ENCODE peak calls at places on chromosomes 16 and 17, in five cellular contexts. One of them, this sample, is unnamed.

GRCh38 chr17:12765544-12765943 is 23.8 kb upstream of the ARHGAP44 start:
- DNase-seq in stimulated activated CD4-positive, alpha-beta T cell treated with anti-CD3 and anti-CD28 coated beads, Interleukin-4, amount 100 ng/mL, for 1 hour: no peak
- DNase-seq in cardiac septum: no peak
- DNase-seq in HT1080: peak; percentile 39
- DNase-seq in fibroblast of the conjunctiva: peak; percentile 57
- DNase-seq in this sample: no peak

GRCh38 chr16:84107921-84108320 is 8.8 kb downstream of the MBTPS1 start:
- DNase-seq in HT1080: no peak
- DNase-seq in stimulated activated CD4-positive, alpha-beta T cell treated with anti-CD3 and anti-CD28 coated beads, Interleukin-4, amount 100 ng/mL, for 1 hour: no peak
- DNase-seq in fibroblast of the conjunctiva: no peak
- DNase-seq in cardiac septum: no peak
- DNase-seq in this sample: no peak

GRCh38 chr17:6070280-6070894 is at the start of gene WSCD1:
- DNase-seq in HT1080: no peak
- DNase-seq in fibroblast of the conjunctiva: no peak
- DNase-seq in stimulated activated CD4-positive, alpha-beta T cell treated with anti-CD3 and anti-CD28 coated beads, Interleukin-4, amount 100 ng/mL, for 1 hour: peak; percentile 21
- DNase-seq in cardiac septum: no peak
- DNase-seq in this sample: no peak

GRCh38 chr16:87581867-87582220 is 20.5 kb upstream of the JPH3 start:
- DNase-seq in stimulated activated CD4-positive, alpha-beta T cell treated with anti-CD3 and anti-CD28 coated beads, Interleukin-4, amount 100 ng/mL, for 1 hour: no peak
- DNase-seq in cardiac septum: peak; percentile 84
- DNase-seq in fibroblast of the conjunctiva: peak; percentile 97
- DNase-seq in HT1080: peak; percentile 89
- DNase-seq in this sample: no peak

GRCh38 chr17:31788956-31789355 is 70.1 kb downstream of the COPRS start:
- DNase-seq in cardiac septum: no peak
- DNase-seq in fibroblast of the conjunctiva: no peak
- DNase-seq in stimulated activated CD4-positive, alpha-beta T cell treated with anti-CD3 and anti-CD28 coated beads, Interleukin-4, amount 100 ng/mL, for 1 hour: no peak
- DNase-seq in HT1080: no peak
- DNase-seq in this sample: no peak

GRCh38 chr17:80827646-80828643 is 163.7 kb upstream of the CHMP6 start:
- DNase-seq in stimulated activated CD4-positive, alpha-beta T cell treated with anti-CD3 and anti-CD28 coated beads, Interleukin-4, amount 100 ng/mL, for 1 hour: peak; percentile 0
- DNase-seq in HT1080: no peak
- DNase-seq in cardiac septum: no peak
- DNase-seq in fibroblast of the conjunctiva: no peak
- DNase-seq in this sample: peak; percentile 62

GRCh38 chr16:61915569-61915968 is 120.7 kb downstream of the CDH8 start:
- DNase-seq in stimulated activated CD4-positive, alpha-beta T cell treated with anti-CD3 and anti-CD28 coated beads, Interleukin-4, amount 100 ng/mL, for 1 hour: no peak
- DNase-seq in cardiac septum: no peak
- DNase-seq in fibroblast of the conjunctiva: no peak
- DNase-seq in HT1080: no peak
- DNase-seq in this sample: no peak

GRCh38 chr16:68083861-68084503 is 1.2 kb upstream of the NFATC3 start:
- DNase-seq in HT1080: no peak
- DNase-seq in fibroblast of the conjunctiva: no peak
- DNase-seq in cardiac septum: no peak
- DNase-seq in stimulated activated CD4-positive, alpha-beta T cell treated with anti-CD3 and anti-CD28 coated beads, Interleukin-4, amount 100 ng/mL, for 1 hour: no peak
- DNase-seq in this sample: no peak

GRCh38 chr17:28416703-28417311 is 10.8 kb upstream of the SLC46A1 start:
- DNase-seq in fibroblast of the conjunctiva: peak; percentile 36
- DNase-seq in HT1080: peak; percentile 47
- DNase-seq in cardiac septum: no peak
- DNase-seq in stimulated activated CD4-positive, alpha-beta T cell treated with anti-CD3 and anti-CD28 coated beads, Interleukin-4, amount 100 ng/mL, for 1 hour: peak; percentile 50
- DNase-seq in this sample: no peak

GRCh38 chr17:77324227-77324626 is 183.5 kb downstream of the SEC14L1 start:
- DNase-seq in fibroblast of the conjunctiva: no peak
- DNase-seq in stimulated activated CD4-positive, alpha-beta T cell treated with anti-CD3 and anti-CD28 coated beads, Interleukin-4, amount 100 ng/mL, for 1 hour: no peak
- DNase-seq in cardiac septum: no peak
- DNase-seq in HT1080: no peak
- DNase-seq in this sample: peak; percentile 41

GRCh38 chr17:60091109-60091508 is 12.4 kb upstream of the HEATR6 start:
- DNase-seq in fibroblast of the conjunctiva: no peak
- DNase-seq in HT1080: peak; percentile 8
- DNase-seq in cardiac septum: no peak
- DNase-seq in stimulated activated CD4-positive, alpha-beta T cell treated with anti-CD3 and anti-CD28 coated beads, Interleukin-4, amount 100 ng/mL, for 1 hour: no peak
- DNase-seq in this sample: no peak

GRCh38 chr17:43334744-43335400 is 63.9 kb upstream of the ARL4D start:
- DNase-seq in cardiac septum: no peak
- DNase-seq in HT1080: no peak
- DNase-seq in stimulated activated CD4-positive, alpha-beta T cell treated with anti-CD3 and anti-CD28 coated beads, Interleukin-4, amount 100 ng/mL, for 1 hour: no peak
- DNase-seq in fibroblast of the conjunctiva: no peak
- DNase-seq in this sample: no peak

GRCh38 chr16:2846511-2847310 is 11.3 kb downstream of the PRSS22 start:
- DNase-seq in cardiac septum: no peak
- DNase-seq in fibroblast of the conjunctiva: no peak
- DNase-seq in stimulated activated CD4-positive, alpha-beta T cell treated with anti-CD3 and anti-CD28 coated beads, Interleukin-4, amount 100 ng/mL, for 1 hour: no peak
- DNase-seq in HT1080: peak; percentile 92
- DNase-seq in this sample: no peak

GRCh38 chr17:35605753-35606152 is 18.6 kb downstream of the AP2B1 start:
- DNase-seq in stimulated activated CD4-positive, alpha-beta T cell treated with anti-CD3 and anti-CD28 coated beads, Interleukin-4, amount 100 ng/mL, for 1 hour: no peak
- DNase-seq in cardiac septum: no peak
- DNase-seq in HT1080: no peak
- DNase-seq in fibroblast of the conjunctiva: peak; percentile 47
- DNase-seq in this sample: no peak

GRCh38 chr17:19244357-19244756 is 7.2 kb downstream of the EPN2 start:
- DNase-seq in cardiac septum: no peak
- DNase-seq in fibroblast of the conjunctiva: no peak
- DNase-seq in HT1080: no peak
- DNase-seq in stimulated activated CD4-positive, alpha-beta T cell treated with anti-CD3 and anti-CD28 coated beads, Interleukin-4, amount 100 ng/mL, for 1 hour: no peak
- DNase-seq in this sample: no peak

GRCh38 chr17:57880086-57880456 is 30.2 kb upstream of the MRPS23 start:
- DNase-seq in stimulated activated CD4-positive, alpha-beta T cell treated with anti-CD3 and anti-CD28 coated beads, Interleukin-4, amount 100 ng/mL, for 1 hour: peak; percentile 18
- DNase-seq in HT1080: no peak
- DNase-seq in cardiac septum: no peak
- DNase-seq in fibroblast of the conjunctiva: no peak
- DNase-seq in this sample: no peak

GRCh38 chr17:3049705-3050295 is 13.6 kb downstream of the OR1D5 start:
- DNase-seq in cardiac septum: no peak
- DNase-seq in HT1080: peak; percentile 34
- DNase-seq in fibroblast of the conjunctiva: no peak
- DNase-seq in stimulated activated CD4-positive, alpha-beta T cell treated with anti-CD3 and anti-CD28 coated beads, Interleukin-4, amount 100 ng/mL, for 1 hour: no peak
- DNase-seq in this sample: no peak

GRCh38 chr17:44820631-44821196 is 9.4 kb downstream of the GJC1 start:
- DNase-seq in HT1080: peak; percentile 93
- DNase-seq in stimulated activated CD4-positive, alpha-beta T cell treated with anti-CD3 and anti-CD28 coated beads, Interleukin-4, amount 100 ng/mL, for 1 hour: no peak
- DNase-seq in fibroblast of the conjunctiva: peak; percentile 62
- DNase-seq in cardiac septum: no peak
- DNase-seq in this sample: no peak

GRCh38 chr16:51592535-51592934 is 441.5 kb upstream of the SALL1 start:
- DNase-seq in cardiac septum: no peak
- DNase-seq in fibroblast of the conjunctiva: no peak
- DNase-seq in HT1080: no peak
- DNase-seq in stimulated activated CD4-positive, alpha-beta T cell treated with anti-CD3 and anti-CD28 coated beads, Interleukin-4, amount 100 ng/mL, for 1 hour: no peak
- DNase-seq in this sample: no peak

GRCh38 chr17:46995841-46996571 is 17.0 kb upstream of the RPRML start:
- DNase-seq in stimulated activated CD4-positive, alpha-beta T cell treated with anti-CD3 and anti-CD28 coated beads, Interleukin-4, amount 100 ng/mL, for 1 hour: no peak
- DNase-seq in fibroblast of the conjunctiva: no peak
- DNase-seq in cardiac septum: no peak
- DNase-seq in HT1080: peak; percentile 78
- DNase-seq in this sample: no peak

GRCh38 chr16:79278506-79278905 is 322.0 kb downstream of the MAF start:
- DNase-seq in HT1080: no peak
- DNase-seq in stimulated activated CD4-positive, alpha-beta T cell treated with anti-CD3 and anti-CD28 coated beads, Interleukin-4, amount 100 ng/mL, for 1 hour: peak; percentile 54
- DNase-seq in cardiac septum: no peak
- DNase-seq in fibroblast of the conjunctiva: no peak
- DNase-seq in this sample: no peak

GRCh38 chr17:78798695-78799559 is 16.9 kb upstream of the CYTH1 start:
- DNase-seq in stimulated activated CD4-positive, alpha-beta T cell treated with anti-CD3 and anti-CD28 coated beads, Interleukin-4, amount 100 ng/mL, for 1 hour: no peak
- DNase-seq in cardiac septum: no peak
- DNase-seq in HT1080: no peak
- DNase-seq in fibroblast of the conjunctiva: no peak
- DNase-seq in this sample: no peak

GRCh38 chr16:70800306-70800705 is 652 bp downstream of the VAC14 start:
- DNase-seq in fibroblast of the conjunctiva: no peak
- DNase-seq in HT1080: no peak
- DNase-seq in stimulated activated CD4-positive, alpha-beta T cell treated with anti-CD3 and anti-CD28 coated beads, Interleukin-4, amount 100 ng/mL, for 1 hour: no peak
- DNase-seq in cardiac septum: no peak
- DNase-seq in this sample: no peak

GRCh38 chr16:69567031-69567680 is 1.4 kb downstream of the NFAT5 start:
- DNase-seq in cardiac septum: no peak
- DNase-seq in HT1080: no peak
- DNase-seq in fibroblast of the conjunctiva: no peak
- DNase-seq in stimulated activated CD4-positive, alpha-beta T cell treated with anti-CD3 and anti-CD28 coated beads, Interleukin-4, amount 100 ng/mL, for 1 hour: no peak
- DNase-seq in this sample: no peak

GRCh38 chr16:49723310-49723709 is 132.6 kb downstream of the ZNF423 start:
- DNase-seq in fibroblast of the conjunctiva: no peak
- DNase-seq in stimulated activated CD4-positive, alpha-beta T cell treated with anti-CD3 and anti-CD28 coated beads, Interleukin-4, amount 100 ng/mL, for 1 hour: no peak
- DNase-seq in cardiac septum: no peak
- DNase-seq in HT1080: no peak
- DNase-seq in this sample: no peak

GRCh38 chr16:25941800-25942558 is 250.2 kb downstream of the HS3ST4 start:
- DNase-seq in HT1080: peak; percentile 47
- DNase-seq in fibroblast of the conjunctiva: no peak
- DNase-seq in cardiac septum: no peak
- DNase-seq in stimulated activated CD4-positive, alpha-beta T cell treated with anti-CD3 and anti-CD28 coated beads, Interleukin-4, amount 100 ng/mL, for 1 hour: no peak
- DNase-seq in this sample: no peak

This sample was measured in RWPE2.